ENCODE peak calls at places on chromosomes 4 and X, in eight cellular contexts. R is ovary, Z is uterus, X is tibial nerve, E is adrenal gland, A is HCT116, Q is stomach, S is IMR-90. K is an unnamed sample. For H3K27me3, the result is how much of the 10 kb centered on the place peaks cover.

GRCh38 chrX:9465380-9466114 is 689 bp downstream of the TBL1X start:
- DNase-seq in R (peak), Z (no peak), X (no peak), E (no peak), A (no peak), Q (peak), S (no peak), K (peak)

GRCh38 chr4:2806392-2807355 is 13.8 kb downstream of the SH3BP2 start:
- DNase-seq in R (peak), Z (peak), X (peak), E (peak), A (no peak), Q (peak), S (peak), K (peak)

GRCh38 chrX:17773221-17773876 is 36.1 kb downstream of the SCML1 start:
- DNase-seq in R (no peak), Z (no peak), X (no peak), E (no peak), A (no peak), Q (no peak), S (no peak), K (no peak)

GRCh38 chrX:65273152-65273551 is 261.4 kb downstream of the LAS1L start:
- DNase-seq in R (no peak), Z (no peak), X (no peak), E (no peak), A (no peak), Q (no peak), S (no peak), K (no peak)

GRCh38 chrX:131728295-131729145 is 184.6 kb downstream of the OR13H1 start:
- DNase-seq in R (peak), Z (peak), X (no peak), E (peak), A (no peak), Q (peak), S (peak), K (peak)

GRCh38 chr4:163959932-163960331 is 465.4 kb downstream of the TMA16 start:
- DNase-seq in R (no peak), Z (no peak), X (no peak), E (no peak), A (no peak), Q (no peak), S (no peak), K (no peak)

GRCh38 chr4:152936446-152937279 is 540 bp downstream of the FHDC1 start:
- DNase-seq in R (peak), Z (no peak), X (no peak), E (no peak), A (no peak), Q (peak), S (peak), K (peak)

GRCh38 chr4:184937745-184938144 is 80.5 kb upstream of the HELT start:
- DNase-seq in R (no peak), Z (no peak), X (no peak), E (no peak), A (no peak), Q (no peak), S (no peak), K (no peak)

GRCh38 chr4:156788782-156789181 is 182.8 kb downstream of the PDGFC start:
- DNase-seq in R (no peak), Z (no peak), X (no peak), E (no peak), A (no peak), Q (no peak), S (no peak), K (no peak)

GRCh38 chr4:122882830-122883229 is 39.6 kb downstream of the NUDT6 start:
- DNase-seq in R (no peak), Z (no peak), X (no peak), E (no peak), A (no peak), Q (no peak), S (no peak), K (no peak)
- TF ChIP-seq POLR2A in R (no peak), Z (no peak), X (no peak), E (no peak), A (no peak), Q (no peak), S (no peak), K (no peak)

GRCh38 chr4:8850830-8851188 is 20.8 kb downstream of the HMX1 start:
- DNase-seq in R (no peak), Z (no peak), X (no peak), E (no peak), A (no peak), Q (no peak), S (no peak), K (peak)

GRCh38 chr4:8854016-8854415 is 17.6 kb downstream of the HMX1 start:
- DNase-seq in R (no peak), Z (no peak), X (no peak), E (no peak), A (no peak), Q (no peak), S (no peak), K (no peak)

GRCh38 chr4:8853249-8853648 is 18.4 kb downstream of the HMX1 start:
- DNase-seq in R (no peak), Z (no peak), X (no peak), E (no peak), A (peak), Q (no peak), S (no peak), K (no peak)

GRCh38 chr4:8851321-8852117 is 20.1 kb downstream of the HMX1 start:
- DNase-seq in R (no peak), Z (no peak), X (no peak), E (no peak), A (no peak), Q (no peak), S (no peak), K (peak)

DNA sequence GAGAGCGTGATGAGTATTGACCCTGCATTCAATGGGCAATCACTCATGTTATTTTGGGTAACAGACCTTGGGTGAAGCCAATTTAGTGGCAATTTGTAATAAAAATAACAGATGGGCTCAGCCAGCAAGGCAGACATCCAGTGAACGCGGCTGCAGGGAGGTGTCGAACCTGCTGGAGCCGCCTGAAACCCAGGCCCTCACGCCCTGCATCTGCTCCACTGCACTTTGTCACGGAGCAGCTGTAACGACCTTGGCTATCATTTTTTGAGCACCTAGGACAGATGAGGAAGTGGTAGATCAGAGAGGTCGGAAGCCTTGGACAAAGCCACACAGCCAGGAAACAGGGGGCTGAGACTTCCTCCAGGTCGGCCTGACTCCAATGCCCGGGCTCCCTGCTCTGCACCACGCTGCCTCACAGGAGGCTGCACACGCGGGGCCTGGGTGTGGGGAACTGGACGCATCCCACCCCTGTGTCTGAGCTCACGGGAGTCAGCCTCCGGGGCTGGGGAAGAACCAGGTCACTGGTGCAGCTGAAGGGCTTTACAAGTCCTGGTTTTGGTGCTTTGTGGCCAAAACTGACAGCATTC is 19.4 kb downstream of the HMX1 start:
- DNase-seq in R (no peak), Z (no peak), X (no peak), E (no peak), A (no peak), Q (no peak), S (no peak), K (peak)
- H3K27me3 ChIP-seq in R (under half), Z (under half), X (under half), E (half or more), A (under half), Q (half or more), S (under half), K (half or more)

GRCh38 chr4:11323771-11324170 is 104.9 kb downstream of the HS3ST1 start:
- DNase-seq in R (no peak), Z (no peak), X (no peak), E (no peak), A (no peak), Q (no peak), S (no peak), K (no peak)

GRCh38 chr4:11328401-11328800 is 100.3 kb downstream of the HS3ST1 start:
- DNase-seq in R (no peak), Z (no peak), X (no peak), E (no peak), A (no peak), Q (no peak), S (no peak), K (no peak)
- TF ChIP-seq POLR2A in R (no peak), Z (no peak), X (no peak), E (no peak), A (no peak), Q (no peak), S (no peak), K (no peak)

GRCh38 chr4:1049591-1049905 is 38.1 kb downstream of the FGFRL1 start:
- DNase-seq in R (peak), Z (peak), X (no peak), E (peak), A (no peak), Q (no peak), S (no peak), K (peak)
- H3K27me3 ChIP-seq in R (under half), Z (under half), X (under half), E (under half), A (under half), Q (under half), S (under half), K (under half)

GRCh38 chr4:76585897-76586360 is 150.9 kb downstream of the SHROOM3 start:
- DNase-seq in R (peak), Z (peak), X (no peak), E (peak), A (peak), Q (peak), S (no peak), K (peak)
- TF ChIP-seq POLR2A in R (no peak), Z (peak), X (no peak), E (peak), A (no peak), Q (peak), S (no peak), K (no peak)

DNA sequence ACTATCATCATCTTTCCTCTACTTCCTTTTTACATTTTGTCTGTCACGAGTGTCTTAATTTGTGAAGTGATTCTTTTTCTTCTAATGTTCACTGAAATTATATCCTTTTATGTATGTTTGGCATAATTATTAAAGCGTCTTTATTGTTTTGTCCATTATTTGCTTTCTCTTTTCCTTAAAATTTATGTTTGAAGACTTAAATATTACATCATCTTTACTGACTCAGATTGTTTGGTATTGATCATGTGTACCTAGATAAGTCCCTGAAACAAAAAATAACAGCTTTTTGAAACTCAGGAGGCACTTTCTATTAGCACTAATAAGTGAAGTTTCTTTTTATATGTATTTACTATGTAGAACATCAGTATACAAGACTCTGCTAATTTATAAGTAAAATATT is 120.1 kb downstream of the RAP1GDS1 start:
- DNase-seq in R (no peak), Z (no peak), X (no peak), E (no peak), A (no peak), Q (no peak), S (no peak), K (no peak)
- H3K27me3 ChIP-seq in R (under half), Z (under half), X (under half), E (under half), A (under half), Q (under half), S (under half), K (under half)

DNA sequence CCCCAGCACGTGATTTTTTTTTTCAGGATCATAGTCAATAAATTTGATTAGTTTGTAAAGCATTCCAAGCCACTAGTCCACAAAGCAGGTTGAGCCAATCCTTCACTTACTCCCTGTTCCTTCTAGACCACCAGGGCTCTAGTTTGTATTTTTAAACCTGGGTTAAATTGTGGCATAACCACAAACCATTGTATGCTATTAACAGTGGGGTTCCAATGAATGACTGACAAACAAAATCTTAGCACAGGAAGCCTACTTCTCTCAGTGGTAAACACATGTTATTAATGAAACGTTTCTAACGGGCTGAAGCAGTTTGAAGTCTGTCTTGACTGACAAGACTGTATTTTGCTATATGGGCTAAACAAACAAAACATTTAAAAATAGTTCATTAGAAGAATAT is 48.6 kb upstream of the GYPA start:
- DNase-seq in R (no peak), Z (no peak), X (no peak), E (no peak), A (no peak), Q (no peak), S (no peak), K (no peak)
- TF ChIP-seq POLR2A in R (no peak), Z (no peak), X (no peak), E (no peak), A (no peak), Q (no peak), S (no peak), K (no peak)

K was measured in spleen.